ENCODE peak calls at places on chromosomes 3 and 15, in five cellular contexts. I is mesendoderm, J is neuronal stem cell, B is IMR-90, V is mesenchymal stem cell. R is an unnamed sample.
A peak's percentile ranks its signal among the peaks of the same experiment; 100 is the strongest.

GRCh38 chr3:151766454-151766853 is 32.7 kb downstream of the AADACL2 start:
- DNase-seq in I (no peak), J (no peak), B (peak; percentile 22), V (no peak), R (no peak)

GRCh38 chr15:69341356-69341755 is 42.6 kb downstream of the PAQR5 start:
- DNase-seq in I (no peak), J (no peak), B (peak; percentile 49), V (no peak), R (no peak)

GRCh38 chr3:152298393-152299242 is 29.9 kb downstream of the MBNL1 start:
- DNase-seq in I (peak; percentile 31), J (no peak), B (peak; percentile 99), V (peak; percentile 95), R (no peak)

GRCh38 chr3:183324083-183324482 is 71.0 kb downstream of the B3GNT5 start:
- DNase-seq in I (no peak), J (no peak), B (no peak), V (no peak), R (no peak)

GRCh38 chr15:56821721-56822425 is 88.6 kb upstream of the ZNF280D start:
- DNase-seq in I (peak; percentile 58), J (peak; percentile 14), B (peak; percentile 77), V (peak; percentile 66), R (peak; percentile 59)

GRCh38 chr15:29476503-29477080 is 207.0 kb upstream of the NSMCE3 start:
- DNase-seq in I (no peak), J (no peak), B (no peak), V (no peak), R (no peak)

GRCh38 chr3:37852771-37853170 is 8.9 kb upstream of the CTDSPL start:
- DNase-seq in I (no peak), J (no peak), B (no peak), V (no peak), R (no peak)

GRCh38 chr3:66138336-66139234 is 82.2 kb upstream of the SLC25A26 start:
- DNase-seq in I (peak; percentile 84), J (peak; percentile 29), B (peak; percentile 68), V (peak; percentile 67), R (peak; percentile 79)

GRCh38 chr15:68449389-68449788 is 17.4 kb upstream of the ITGA11 start:
- DNase-seq in I (no peak), J (no peak), B (no peak), V (no peak), R (no peak)

GRCh38 chr3:188786424-188786823 is 385.3 kb upstream of the TPRG1 start:
- DNase-seq in I (no peak), J (no peak), B (no peak), V (no peak), R (no peak)

GRCh38 chr3:181955566-181955965 is 243.8 kb downstream of the SOX2 start:
- DNase-seq in I (no peak), J (no peak), B (no peak), V (no peak), R (no peak)

GRCh38 chr3:179309225-179310109 is 13.4 kb upstream of the ZNF639 start:
- DNase-seq in I (no peak), J (no peak), B (no peak), V (no peak), R (no peak)

GRCh38 chr15:68536331-68537095 is 42.3 kb upstream of the CORO2B start:
- DNase-seq in I (no peak), J (no peak), B (peak; percentile 98), V (peak; percentile 91), R (no peak)

GRCh38 chr3:159892171-159892791 is 96.4 kb upstream of the IL12A start:
- DNase-seq in I (no peak), J (no peak), B (no peak), V (no peak), R (no peak)

GRCh38 chr3:177875786-177876476 is 660.3 kb upstream of the KCNMB2 start:
- DNase-seq in I (peak; percentile 30), J (no peak), B (no peak), V (peak; percentile 13), R (no peak)

GRCh38 chr3:13621381-13622221 is 72.7 kb downstream of the FBLN2 start:
- DNase-seq in I (no peak), J (no peak), B (no peak), V (no peak), R (no peak)

GRCh38 chr15:31271706-31272557 is 54.7 kb upstream of the KLF13 start:
- DNase-seq in I (no peak), J (no peak), B (no peak), V (no peak), R (peak; percentile 18)

GRCh38 chr3:117622130-117622841 is 912.7 kb downstream of the TUSC7 start:
- DNase-seq in I (peak; percentile 29), J (no peak), B (peak; percentile 95), V (peak; percentile 82), R (no peak)

GRCh38 chr15:66117841-66118240 is 135.7 kb downstream of the MEGF11 start:
- DNase-seq in I (no peak), J (no peak), B (no peak), V (no peak), R (no peak)

GRCh38 chr15:26235864-26236263 is 372.7 kb upstream of the ATP10A start:
- DNase-seq in I (no peak), J (no peak), B (no peak), V (no peak), R (peak; percentile 60)

GRCh38 chr3:125120370-125121122 is 64.7 kb upstream of the HEG1 start:
- DNase-seq in I (peak; percentile 93), J (peak; percentile 63), B (no peak), V (no peak), R (peak; percentile 94)

GRCh38 chr3:73490453-73491311 is 134.1 kb downstream of the PDZRN3 start:
- DNase-seq in I (peak; percentile 93), J (no peak), B (peak; percentile 70), V (no peak), R (peak; percentile 69)

GRCh38 chr3:66537735-66538134 is 36.9 kb upstream of the LRIG1 start:
- DNase-seq in I (no peak), J (no peak), B (no peak), V (no peak), R (no peak)

GRCh38 chr3:61108247-61109019 is 142.8 kb downstream of the FHIT start:
- DNase-seq in I (no peak), J (no peak), B (no peak), V (no peak), R (no peak)

GRCh38 chr3:22713936-22714335 is 489.2 kb upstream of the UBE2E2 start:
- DNase-seq in I (no peak), J (no peak), B (peak; percentile 4), V (peak; percentile 92), R (no peak)

GRCh38 chr3:154349223-154349622 is 24.9 kb upstream of the DHX36 start:
- DNase-seq in I (no peak), J (no peak), B (no peak), V (no peak), R (no peak)

GRCh38 chr3:97102641-97103040 is 288.2 kb downstream of the EPHA6 start:
- DNase-seq in I (no peak), J (no peak), B (no peak), V (peak; percentile 1), R (no peak)

GRCh38 chr15:58362262-58362922 is 69.4 kb upstream of the LIPC start:
- DNase-seq in I (no peak), J (no peak), B (no peak), V (peak; percentile 38), R (no peak)

GRCh38 chr3:23992051-23992628 is 47.1 kb downstream of the NR1D2 start:
- DNase-seq in I (peak; percentile 59), J (no peak), B (peak; percentile 55), V (peak; percentile 82), R (no peak)

GRCh38 chr15:66452971-66453580 is 44.5 kb downstream of the SNAPC5 start:
- DNase-seq in I (no peak), J (no peak), B (no peak), V (no peak), R (no peak)

GRCh38 chr15:89785064-89785770 is 9.1 kb downstream of the MESP2 start:
- DNase-seq in I (no peak), J (no peak), B (no peak), V (no peak), R (peak; percentile 24)

GRCh38 chr3:128073807-128074206 is 21.6 kb downstream of the SEC61A1 start:
- DNase-seq in I (no peak), J (no peak), B (no peak), V (no peak), R (no peak)

GRCh38 chr3:193403307-193403706 is 24.8 kb upstream of the ATP13A5 start:
- DNase-seq in I (no peak), J (no peak), B (no peak), V (no peak), R (no peak)

GRCh38 chr3:14617508-14618023 is 34.0 kb upstream of the CCDC174 start:
- DNase-seq in I (peak; percentile 54), J (no peak), B (no peak), V (no peak), R (no peak)

GRCh38 chr15:75025102-75025501 is 1.7 kb downstream of the PPCDC start:
- DNase-seq in I (no peak), J (no peak), B (no peak), V (no peak), R (no peak)
- H3K4me1 ChIP-seq in I (peaks cover 7% of the 10 kb centered on the region), J (peaks cover 4% of the 10 kb centered on the region), B (peaks cover 9% of the 10 kb centered on the region), V (peaks cover 8% of the 10 kb centered on the region), R (no peaks in the 10 kb centered on the region)

GRCh38 chr3:50806031-50806430 is 131.3 kb downstream of the DOCK3 start:
- DNase-seq in I (no peak), J (no peak), B (no peak), V (no peak), R (no peak)

GRCh38 chr3:50807266-50807665 is 132.5 kb downstream of the DOCK3 start:
- DNase-seq in I (no peak), J (no peak), B (no peak), V (no peak), R (no peak)

GRCh38 chr3:50806806-50807205 is 132.1 kb downstream of the DOCK3 start:
- DNase-seq in I (peak; percentile 88), J (no peak), B (no peak), V (no peak), R (peak; percentile 57)

DNA sequence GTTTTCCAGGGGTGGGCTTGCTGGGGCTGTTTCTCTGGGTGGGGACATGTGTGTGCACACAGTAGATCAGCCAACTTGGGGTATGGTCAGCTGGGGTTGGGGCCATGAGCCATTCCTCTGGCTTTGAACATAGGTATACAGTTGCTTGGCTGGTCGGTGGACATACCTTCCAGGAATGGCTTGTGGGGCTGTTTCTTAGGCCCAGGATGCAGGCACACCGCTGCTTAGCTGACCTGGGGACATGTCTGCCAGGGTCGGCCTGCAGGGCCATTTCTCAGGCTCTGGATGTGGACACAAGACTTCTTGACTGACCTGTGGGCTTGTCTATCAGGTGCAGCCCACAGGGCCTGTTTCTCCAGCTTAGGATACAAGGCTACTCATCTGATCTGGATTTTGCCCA is 130.6 kb downstream of the DOCK3 start:
- DNase-seq in I (no peak), J (no peak), B (no peak), V (no peak), R (no peak)
- H3K4ac ChIP-seq in I (no peak overlapping the region), J (no peak overlapping the region), B (no peak overlapping the region), V (no peak overlapping the region), R (no peak overlapping the region)

GRCh38 chr3:17175187-17175839 is 290.6 kb downstream of the PLCL2 start:
- DNase-seq in I (no peak), J (no peak), B (peak; percentile 80), V (peak; percentile 61), R (no peak)
- H3K23ac ChIP-seq in I (no peak overlapping the region), J (no peak overlapping the region), B (peak overlapping the region; percentile 54), V (no peak overlapping the region), R (no peak overlapping the region)

DNA sequence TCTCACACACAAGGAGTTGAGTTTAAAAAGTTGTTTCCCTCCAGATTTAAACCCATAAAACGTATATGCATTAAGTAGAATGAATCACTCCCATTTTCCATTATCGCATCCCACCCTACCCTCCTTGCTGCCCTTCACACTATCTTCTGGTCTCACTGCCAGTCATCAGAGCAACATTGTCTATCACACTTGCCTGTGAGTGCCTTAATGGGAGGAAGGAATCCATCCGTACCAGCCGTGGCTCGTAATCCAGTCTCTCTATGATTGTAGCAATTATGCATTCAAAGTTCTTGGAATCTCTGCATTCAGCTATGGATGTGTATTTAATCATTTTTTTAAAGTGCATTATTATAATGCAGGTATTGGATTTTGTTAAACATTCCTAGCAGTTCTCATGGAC is 1.9 kb downstream of the TMEM266 start:
- DNase-seq in I (no peak), J (no peak), B (no peak), V (no peak), R (no peak)
- H3K4me1 ChIP-seq in I (peaks cover 7% of the 10 kb centered on the region), J (peaks cover 6% of the 10 kb centered on the region), B (peaks cover 1% of the 10 kb centered on the region), V (peaks cover 9% of the 10 kb centered on the region), R (peaks cover 3% of the 10 kb centered on the region)